ENCODE peak calls at places on chromosomes 4 and X, in five cellular contexts. R is transverse colon, I is heart left ventricle, X is WTC11, P is cardiac fibroblast. M is an unnamed sample.

GRCh38 chr4:147110968-147111367 is 165.3 kb upstream of the TTC29 start:
- DNase-seq in R (no peak), I (no peak), X (no peak), P (peak; percentile 66), M (peak; percentile 47)

GRCh38 chr4:48269861-48270515 is 350 bp upstream of the TEC start:
- DNase-seq in R (peak; percentile 97), I (peak; percentile 94), X (peak; percentile 97), P (peak; percentile 52), M (peak; percentile 51)

GRCh38 chr4:104896623-104897296 is 249.9 kb upstream of the TET2 start:
- DNase-seq in R (no peak), I (no peak), X (no peak), P (no peak), M (no peak)

GRCh38 chrX:727738-728621 is 97.4 kb downstream of the SHOX start:
- DNase-seq in R (no peak), I (no peak), X (peak; percentile 77), P (no peak), M (no peak)

GRCh38 chrX:118644378-118644777 is 83.0 kb upstream of the IL13RA1 start:
- DNase-seq in R (no peak), I (no peak), X (no peak), P (peak; percentile 56), M (peak; percentile 68)

GRCh38 chrX:32514986-32515385 is 696.4 kb downstream of the DMD start:
- DNase-seq in R (no peak), I (no peak), X (no peak), P (no peak), M (no peak)

GRCh38 chr4:152316969-152317368 is 218.9 kb downstream of the FBXW7 start:
- DNase-seq in R (no peak), I (no peak), X (no peak), P (peak; percentile 9), M (peak; percentile 71)

GRCh38 chrX:20309796-20310195 is 43.1 kb upstream of the RPS6KA3 start:
- DNase-seq in R (no peak), I (no peak), X (no peak), P (no peak), M (peak; percentile 73)

GRCh38 chr4:26302390-26302897 is 18.4 kb upstream of the RBPJ start:
- DNase-seq in R (no peak), I (no peak), X (no peak), P (no peak), M (no peak)

GRCh38 chr4:4719446-4719845 is 140.0 kb upstream of the MSX1 start:
- DNase-seq in R (no peak), I (no peak), X (peak; percentile 22), P (no peak), M (no peak)

GRCh38 chr4:13322681-13323101 is 161.4 kb downstream of the RAB28 start:
- DNase-seq in R (no peak), I (no peak), X (no peak), P (peak; percentile 95), M (peak; percentile 77)

GRCh38 chrX:154485150-154486051 is 1.0 kb downstream of the UBL4A start:
- DNase-seq in R (no peak), I (no peak), X (no peak), P (no peak), M (no peak)

GRCh38 chr4:103994059-103994458 is 274.3 kb upstream of the TACR3 start:
- DNase-seq in R (no peak), I (no peak), X (no peak), P (no peak), M (no peak)

GRCh38 chrX:151754042-151754419 is 19.5 kb downstream of the CNGA2 start:
- DNase-seq in R (no peak), I (no peak), X (no peak), P (peak; percentile 17), M (peak; percentile 8)

GRCh38 chrX:118552501-118552900 is 56.9 kb downstream of the DOCK11 start:
- DNase-seq in R (no peak), I (peak; percentile 34), X (no peak), P (peak; percentile 64), M (peak; percentile 71)

GRCh38 chr4:75555294-75556164 is at the start of gene ODAPH:
- DNase-seq in R (peak; percentile 38), I (no peak), X (no peak), P (no peak), M (peak; percentile 58)

GRCh38 chr4:110344165-110344564 is 131.8 kb upstream of the ENPEP start:
- DNase-seq in R (peak; percentile 16), I (no peak), X (no peak), P (peak; percentile 5), M (no peak)

GRCh38 chr4:65195002-65195401 is 475.3 kb downstream of the EPHA5 start:
- DNase-seq in R (no peak), I (no peak), X (no peak), P (no peak), M (no peak)

GRCh38 chrX:22057667-22058066 is 25.5 kb downstream of the PHEX start:
- DNase-seq in R (no peak), I (no peak), X (no peak), P (no peak), M (no peak)

GRCh38 chrX:51860679-51861078 is 32.7 kb upstream of the MAGED1 start:
- DNase-seq in R (peak; percentile 14), I (no peak), X (peak; percentile 13), P (peak; percentile 59), M (peak; percentile 32)

GRCh38 chrX:15749642-15750610 is 11.9 kb downstream of the CA5B start:
- DNase-seq in R (peak; percentile 23), I (no peak), X (no peak), P (no peak), M (peak; percentile 6)

DNA sequence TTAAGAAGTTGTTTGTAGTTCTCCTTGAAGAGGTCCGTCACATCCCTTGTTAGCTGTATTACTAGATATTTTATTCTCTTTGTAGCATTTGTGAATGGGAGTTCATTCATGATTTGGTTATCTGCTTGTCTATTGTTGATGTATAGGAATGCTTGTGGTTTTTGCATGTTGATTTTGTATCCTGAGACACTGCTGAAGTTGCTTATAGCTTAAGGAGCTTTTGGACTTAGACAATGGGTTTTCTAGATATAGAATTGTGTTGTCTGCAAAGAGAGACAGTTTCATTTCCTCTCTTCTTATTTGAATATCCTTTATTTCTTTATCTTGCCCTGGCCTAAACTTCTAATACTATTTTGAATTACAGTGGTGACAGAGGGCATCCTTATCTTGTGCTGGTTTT is 52.1 kb upstream of the GRID2 start:
- DNase-seq in R (no peak), I (no peak), X (no peak), P (peak; percentile 18), M (no peak)
- TF ChIP-seq CTCF in R (no peak), I (no peak), X (no peak), P (no peak), M (no peak)

GRCh38 chrX:95762716-95763115 is 921.9 kb upstream of the DIAPH2 start:
- DNase-seq in R (no peak), I (no peak), X (no peak), P (no peak), M (no peak)
- TF ChIP-seq CTCF in R (no peak), I (no peak), X (no peak), P (peak; percentile 5), M (no peak)

GRCh38 chrX:136762820-136763452 is 17.8 kb downstream of the ARHGEF6 start:
- DNase-seq in R (no peak), I (no peak), X (no peak), P (no peak), M (no peak)

GRCh38 chrX:136766785-136767103 is 14.0 kb downstream of the ARHGEF6 start:
- DNase-seq in R (no peak), I (no peak), X (no peak), P (no peak), M (no peak)

GRCh38 chrX:136765957-136766356 is 14.8 kb downstream of the ARHGEF6 start:
- DNase-seq in R (no peak), I (no peak), X (no peak), P (no peak), M (no peak)

GRCh38 chrX:136761410-136761809 is 19.3 kb downstream of the ARHGEF6 start:
- DNase-seq in R (no peak), I (no peak), X (no peak), P (no peak), M (no peak)

GRCh38 chrX:136764206-136764605 is 16.5 kb downstream of the ARHGEF6 start:
- DNase-seq in R (no peak), I (no peak), X (no peak), P (no peak), M (no peak)
- TF ChIP-seq CTCF in R (no peak), I (no peak), X (no peak), P (no peak), M (no peak)

GRCh38 chrX:99078301-99078700 is 1331.8 kb downstream of the PCDH19 start:
- DNase-seq in R (no peak), I (no peak), X (no peak), P (no peak), M (no peak)

GRCh38 chrX:99077099-99077498 is 1333.0 kb downstream of the PCDH19 start:
- DNase-seq in R (no peak), I (no peak), X (no peak), P (no peak), M (no peak)
- TF ChIP-seq CTCF in R (no peak), I (no peak), X (no peak), P (no peak), M (no peak)

GRCh38 chr4:119781044-119781443 is 152.4 kb upstream of the PDE5A start:
- DNase-seq in R (no peak), I (no peak), X (no peak), P (no peak), M (no peak)

GRCh38 chr4:119783200-119783978 is 154.8 kb upstream of the PDE5A start:
- DNase-seq in R (no peak), I (no peak), X (no peak), P (no peak), M (no peak)

GRCh38 chr4:119788334-119789266 is 160.0 kb upstream of the PDE5A start:
- DNase-seq in R (no peak), I (no peak), X (no peak), P (no peak), M (no peak)

GRCh38 chr4:119785963-119786362 is 157.4 kb upstream of the PDE5A start:
- DNase-seq in R (peak; percentile 34), I (no peak), X (peak; percentile 22), P (peak; percentile 40), M (peak; percentile 23)
- TF ChIP-seq CTCF in R (peak; percentile 46), I (peak; percentile 43), X (peak; percentile 25), P (no peak), M (peak; percentile 42)

DNA sequence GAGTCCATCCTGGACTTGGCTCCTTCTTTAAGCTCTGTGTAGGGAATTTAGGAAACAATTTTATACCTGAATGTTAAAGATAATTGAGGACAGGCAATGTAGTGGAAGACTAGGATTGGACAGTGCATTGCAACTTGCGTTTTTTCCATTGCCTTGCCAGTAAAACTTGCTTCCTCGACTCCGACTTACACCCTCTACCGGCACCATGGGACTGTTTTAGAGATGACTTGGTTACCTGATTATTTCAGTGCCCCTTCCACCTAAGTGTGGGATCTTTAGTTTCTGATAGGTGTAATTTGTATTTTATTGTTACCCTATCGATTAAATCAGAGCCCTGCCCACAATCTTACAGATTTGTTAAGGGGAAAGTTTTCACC is 1.2 kb downstream of the PRPS1 start:
- DNase-seq in R (no peak), I (no peak), X (no peak), P (peak; percentile 30), M (peak; percentile 36)
- TF ChIP-seq CTCF in R (no peak), I (no peak), X (no peak), P (peak; percentile 37), M (peak; percentile 35)

DNA sequence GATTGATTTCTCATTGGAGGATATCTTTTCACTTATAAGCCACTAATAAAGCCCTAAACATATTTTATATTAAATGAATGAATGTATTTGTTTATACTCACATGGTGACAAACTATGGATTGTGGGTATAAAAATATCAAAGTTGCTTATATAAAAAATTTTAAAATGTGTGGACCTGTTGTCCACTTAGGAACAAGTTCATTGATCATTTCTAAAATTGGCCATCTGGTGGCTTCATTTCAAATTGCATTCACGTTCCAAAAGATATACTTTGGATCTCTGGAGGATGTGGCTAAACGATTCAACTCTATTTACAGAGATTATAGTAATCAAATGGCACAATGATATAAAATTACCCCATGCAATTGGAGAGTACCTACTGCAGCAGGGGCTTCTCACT is 32.5 kb downstream of the FSTL5 start:
- DNase-seq in R (no peak), I (no peak), X (no peak), P (no peak), M (no peak)
- TF ChIP-seq CTCF in R (no peak), I (no peak), X (peak; percentile 16), P (no peak), M (no peak)